ENCODE peak calls at places on chromosome 15, in seven cellular contexts. One of them, this sample, is unnamed.

GRCh38 chr15:67685008-67685599 is 140.2 kb upstream of the SKOR1 start:
- DNase-seq in neuronal stem cell: peak
- DNase-seq in IMR-90: peak
- DNase-seq in H9: no peak
- DNase-seq in mesenchymal stem cell: peak
- DNase-seq in trophoblast cell: peak
- DNase-seq in H1: no peak
- DNase-seq in this sample: peak

GRCh38 chr15:58458076-58458475 is 26.3 kb downstream of the LIPC start:
- DNase-seq in neuronal stem cell: no peak
- DNase-seq in IMR-90: no peak
- DNase-seq in H9: no peak
- DNase-seq in mesenchymal stem cell: peak
- DNase-seq in trophoblast cell: no peak
- DNase-seq in H1: no peak
- DNase-seq in this sample: no peak

GRCh38 chr15:64705006-64705405 is 70.4 kb downstream of the RBPMS2 start:
- DNase-seq in neuronal stem cell: no peak
- DNase-seq in IMR-90: no peak
- DNase-seq in H9: no peak
- DNase-seq in mesenchymal stem cell: no peak
- DNase-seq in trophoblast cell: no peak
- DNase-seq in H1: no peak
- DNase-seq in this sample: no peak

GRCh38 chr15:48388017-48388936 is 57.0 kb downstream of the DUT start:
- DNase-seq in neuronal stem cell: no peak
- DNase-seq in IMR-90: peak
- DNase-seq in H9: no peak
- DNase-seq in mesenchymal stem cell: peak
- DNase-seq in trophoblast cell: no peak
- DNase-seq in H1: peak
- DNase-seq in this sample: no peak

GRCh38 chr15:44298878-44299277 is 10.4 kb downstream of the GOLM2 start:
- DNase-seq in neuronal stem cell: no peak
- DNase-seq in IMR-90: no peak
- DNase-seq in H9: peak
- DNase-seq in mesenchymal stem cell: peak
- DNase-seq in trophoblast cell: peak
- DNase-seq in H1: peak
- DNase-seq in this sample: peak

GRCh38 chr15:82239685-82240391 is 22.7 kb downstream of the EFL1 start:
- DNase-seq in neuronal stem cell: no peak
- DNase-seq in IMR-90: no peak
- DNase-seq in H9: no peak
- DNase-seq in mesenchymal stem cell: no peak
- DNase-seq in trophoblast cell: no peak
- DNase-seq in H1: no peak
- DNase-seq in this sample: peak

GRCh38 chr15:42056934-42057743 is 36.3 kb upstream of the PLA2G4E start:
- DNase-seq in neuronal stem cell: peak
- DNase-seq in IMR-90: peak
- DNase-seq in H9: peak
- DNase-seq in mesenchymal stem cell: peak
- DNase-seq in trophoblast cell: peak
- DNase-seq in H1: peak
- DNase-seq in this sample: peak

GRCh38 chr15:60213377-60214010 is 184.3 kb downstream of the ANXA2 start:
- DNase-seq in neuronal stem cell: no peak
- DNase-seq in IMR-90: no peak
- DNase-seq in H9: no peak
- DNase-seq in mesenchymal stem cell: no peak
- DNase-seq in trophoblast cell: no peak
- DNase-seq in H1: no peak
- DNase-seq in this sample: no peak

GRCh38 chr15:70625438-70625837 is 137.9 kb downstream of the UACA start:
- DNase-seq in neuronal stem cell: no peak
- DNase-seq in IMR-90: no peak
- DNase-seq in H9: no peak
- DNase-seq in mesenchymal stem cell: no peak
- DNase-seq in trophoblast cell: no peak
- DNase-seq in H1: no peak
- DNase-seq in this sample: no peak

GRCh38 chr15:88911766-88912118 is 1.4 kb downstream of the MFGE8 start:
- DNase-seq in neuronal stem cell: no peak
- DNase-seq in IMR-90: peak
- DNase-seq in H9: peak
- DNase-seq in mesenchymal stem cell: peak
- DNase-seq in trophoblast cell: no peak
- DNase-seq in H1: no peak
- DNase-seq in this sample: peak

GRCh38 chr15:92109485-92109884 is 256.0 kb downstream of the SLCO3A1 start:
- DNase-seq in neuronal stem cell: no peak
- DNase-seq in IMR-90: no peak
- DNase-seq in H9: no peak
- DNase-seq in mesenchymal stem cell: no peak
- DNase-seq in trophoblast cell: no peak
- DNase-seq in H1: no peak
- DNase-seq in this sample: no peak

GRCh38 chr15:36903922-36904479 is 196.3 kb downstream of the MEIS2 start:
- DNase-seq in neuronal stem cell: no peak
- DNase-seq in IMR-90: no peak
- DNase-seq in H9: no peak
- DNase-seq in mesenchymal stem cell: peak
- DNase-seq in trophoblast cell: no peak
- DNase-seq in H1: no peak
- DNase-seq in this sample: no peak

GRCh38 chr15:55407631-55407948 is 569 bp downstream of the CCPG1 start:
- DNase-seq in neuronal stem cell: no peak
- DNase-seq in IMR-90: peak
- DNase-seq in H9: no peak
- DNase-seq in mesenchymal stem cell: no peak
- DNase-seq in trophoblast cell: no peak
- DNase-seq in H1: no peak
- DNase-seq in this sample: no peak

GRCh38 chr15:29952245-29952644 is 130.0 kb upstream of the TJP1 start:
- DNase-seq in neuronal stem cell: no peak
- DNase-seq in IMR-90: no peak
- DNase-seq in H9: no peak
- DNase-seq in mesenchymal stem cell: no peak
- DNase-seq in trophoblast cell: no peak
- DNase-seq in H1: no peak
- DNase-seq in this sample: no peak

GRCh38 chr15:38320181-38320580 is 67.5 kb downstream of the SPRED1 start:
- DNase-seq in neuronal stem cell: no peak
- DNase-seq in IMR-90: peak
- DNase-seq in H9: no peak
- DNase-seq in mesenchymal stem cell: no peak
- DNase-seq in trophoblast cell: no peak
- DNase-seq in H1: no peak
- DNase-seq in this sample: no peak

GRCh38 chr15:62135532-62136134 is 29.5 kb downstream of the C2CD4B start:
- DNase-seq in neuronal stem cell: no peak
- DNase-seq in IMR-90: peak
- DNase-seq in H9: no peak
- DNase-seq in mesenchymal stem cell: no peak
- DNase-seq in trophoblast cell: no peak
- DNase-seq in H1: no peak
- DNase-seq in this sample: no peak

GRCh38 chr15:59282515-59283337 is 76.1 kb downstream of the LDHAL6B start:
- DNase-seq in neuronal stem cell: no peak
- DNase-seq in IMR-90: no peak
- DNase-seq in H9: no peak
- DNase-seq in mesenchymal stem cell: no peak
- DNase-seq in trophoblast cell: no peak
- DNase-seq in H1: no peak
- DNase-seq in this sample: no peak

GRCh38 chr15:31501074-31501473 is 174.4 kb downstream of the KLF13 start:
- DNase-seq in neuronal stem cell: no peak
- DNase-seq in IMR-90: no peak
- DNase-seq in H9: no peak
- DNase-seq in mesenchymal stem cell: no peak
- DNase-seq in trophoblast cell: no peak
- DNase-seq in H1: peak
- DNase-seq in this sample: no peak

GRCh38 chr15:90620379-90621134 is 90.8 kb downstream of the CRTC3 start:
- DNase-seq in neuronal stem cell: no peak
- DNase-seq in IMR-90: no peak
- DNase-seq in H9: no peak
- DNase-seq in mesenchymal stem cell: no peak
- DNase-seq in trophoblast cell: no peak
- DNase-seq in H1: no peak
- DNase-seq in this sample: no peak
- H3K4me2 ChIP-seq in neuronal stem cell: no peak
- H3K4me2 ChIP-seq in IMR-90: no peak
- H3K4me2 ChIP-seq in H9: no peak
- H3K4me2 ChIP-seq in mesenchymal stem cell: no peak
- H3K4me2 ChIP-seq in trophoblast cell: no peak
- H3K4me2 ChIP-seq in H1: no peak
- H3K4me2 ChIP-seq in this sample: no peak

GRCh38 chr15:27985099-27985498 is 114.0 kb downstream of the OCA2 start:
- DNase-seq in neuronal stem cell: no peak
- DNase-seq in IMR-90: no peak
- DNase-seq in H9: no peak
- DNase-seq in mesenchymal stem cell: no peak
- DNase-seq in trophoblast cell: no peak
- DNase-seq in H1: no peak
- DNase-seq in this sample: no peak
- H4K8ac ChIP-seq in neuronal stem cell: no peak
- H4K8ac ChIP-seq in IMR-90: no peak
- H4K8ac ChIP-seq in H9: no peak
- H4K8ac ChIP-seq in mesenchymal stem cell: no peak
- H4K8ac ChIP-seq in trophoblast cell: no peak
- H4K8ac ChIP-seq in H1: no peak
- H4K8ac ChIP-seq in this sample: no peak

GRCh38 chr15:80485370-80486164 is 81.4 kb downstream of the ARNT2 start:
- DNase-seq in neuronal stem cell: no peak
- DNase-seq in IMR-90: no peak
- DNase-seq in H9: no peak
- DNase-seq in mesenchymal stem cell: no peak
- DNase-seq in trophoblast cell: no peak
- DNase-seq in H1: no peak
- DNase-seq in this sample: no peak

GRCh38 chr15:80487884-80488283 is 83.7 kb downstream of the ARNT2 start:
- DNase-seq in neuronal stem cell: no peak
- DNase-seq in IMR-90: no peak
- DNase-seq in H9: no peak
- DNase-seq in mesenchymal stem cell: no peak
- DNase-seq in trophoblast cell: no peak
- DNase-seq in H1: no peak
- DNase-seq in this sample: no peak

GRCh38 chr15:80483656-80484055 is 79.5 kb downstream of the ARNT2 start:
- DNase-seq in neuronal stem cell: no peak
- DNase-seq in IMR-90: peak
- DNase-seq in H9: no peak
- DNase-seq in mesenchymal stem cell: no peak
- DNase-seq in trophoblast cell: no peak
- DNase-seq in H1: no peak
- DNase-seq in this sample: no peak

GRCh38 chr15:80482686-80483085 is 78.5 kb downstream of the ARNT2 start:
- DNase-seq in neuronal stem cell: no peak
- DNase-seq in IMR-90: peak
- DNase-seq in H9: no peak
- DNase-seq in mesenchymal stem cell: no peak
- DNase-seq in trophoblast cell: no peak
- DNase-seq in H1: no peak
- DNase-seq in this sample: no peak

GRCh38 chr15:80484312-80484981 is 80.3 kb downstream of the ARNT2 start:
- DNase-seq in neuronal stem cell: no peak
- DNase-seq in IMR-90: peak
- DNase-seq in H9: no peak
- DNase-seq in mesenchymal stem cell: no peak
- DNase-seq in trophoblast cell: no peak
- DNase-seq in H1: no peak
- DNase-seq in this sample: no peak
- H3K4me2 ChIP-seq in neuronal stem cell: no peak
- H3K4me2 ChIP-seq in IMR-90: peak
- H3K4me2 ChIP-seq in H9: no peak
- H3K4me2 ChIP-seq in mesenchymal stem cell: no peak
- H3K4me2 ChIP-seq in trophoblast cell: no peak
- H3K4me2 ChIP-seq in H1: no peak
- H3K4me2 ChIP-seq in this sample: no peak

GRCh38 chr15:96619171-96619570 is 288.7 kb downstream of the NR2F2 start:
- DNase-seq in neuronal stem cell: no peak
- DNase-seq in IMR-90: no peak
- DNase-seq in H9: no peak
- DNase-seq in mesenchymal stem cell: no peak
- DNase-seq in trophoblast cell: no peak
- DNase-seq in H1: no peak
- DNase-seq in this sample: peak
- H4K8ac ChIP-seq in neuronal stem cell: no peak
- H4K8ac ChIP-seq in IMR-90: no peak
- H4K8ac ChIP-seq in H9: no peak
- H4K8ac ChIP-seq in mesenchymal stem cell: no peak
- H4K8ac ChIP-seq in trophoblast cell: no peak
- H4K8ac ChIP-seq in H1: no peak
- H4K8ac ChIP-seq in this sample: no peak

DNA sequence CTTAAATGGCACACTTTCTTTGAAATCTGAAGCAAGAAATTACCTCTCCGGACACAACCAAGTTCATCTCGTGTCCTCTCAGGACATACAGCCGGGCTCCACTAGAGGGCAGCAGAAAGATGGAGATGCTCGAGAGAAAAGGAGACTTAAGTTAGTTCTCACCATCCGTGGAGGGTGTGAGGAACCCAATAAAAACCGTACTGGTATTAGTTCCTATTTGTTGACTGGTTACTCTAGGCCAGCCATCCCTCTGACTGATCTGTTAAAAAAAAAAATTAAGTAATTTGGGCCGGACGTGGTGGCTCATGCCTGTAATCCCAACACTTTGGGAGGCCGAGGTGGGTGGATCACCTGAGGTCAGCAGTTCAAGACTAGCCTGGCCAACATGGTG is 7.9 kb upstream of the CYP11A1 start:
- DNase-seq in neuronal stem cell: peak
- DNase-seq in IMR-90: peak
- DNase-seq in H9: peak
- DNase-seq in mesenchymal stem cell: peak
- DNase-seq in trophoblast cell: peak
- DNase-seq in H1: peak
- DNase-seq in this sample: peak
- H3K4me2 ChIP-seq in neuronal stem cell: no peak
- H3K4me2 ChIP-seq in IMR-90: peak
- H3K4me2 ChIP-seq in H9: peak
- H3K4me2 ChIP-seq in mesenchymal stem cell: no peak
- H3K4me2 ChIP-seq in trophoblast cell: no peak
- H3K4me2 ChIP-seq in H1: peak
- H3K4me2 ChIP-seq in this sample: no peak

This sample was measured in mesendoderm.